ENCODE peak calls at places on chromosome X, in ten cellular contexts. W is CD4-positive, CD25-positive, alpha-beta regulatory T cell; C is MM.1S; B is GM23248; L is HCT116; E is stomach; R is CD8-positive, alpha-beta memory T cell; X is pancreas; G is ascending aorta; D is CD4-positive, alpha-beta T cell. T is an unnamed sample. For H3K9me3, the result is how much of the 10 kb centered on the place peaks cover.

GRCh38 chrX:421646-422325 is 35.1 kb upstream of the PPP2R3B start:
- DNase-seq in W (no peak), C (no peak), B (no peak), L (no peak), E (no peak), R (no peak), X (no peak), G (no peak), D (no peak), T (no peak)

GRCh38 chrX:135520022-135520552 is 373 bp upstream of the INTS6L start:
- DNase-seq in W (no peak), C (peak), B (peak), L (no peak), E (no peak), R (no peak), X (no peak), G (no peak), D (no peak), T (no peak)

GRCh38 chrX:39808471-39808917 is 289.3 kb downstream of the BCOR start:
- DNase-seq in W (no peak), C (no peak), B (peak), L (no peak), E (no peak), R (no peak), X (no peak), G (no peak), D (no peak), T (no peak)

GRCh38 chrX:84156831-84157230 is 31.2 kb downstream of the RPS6KA6 start:
- DNase-seq in W (no peak), C (no peak), B (peak), L (no peak), E (no peak), R (no peak), X (no peak), G (no peak), D (no peak), T (no peak)

GRCh38 chrX:23389196-23389792 is 54.6 kb downstream of the PTCHD1 start:
- DNase-seq in W (no peak), C (no peak), B (no peak), L (no peak), E (no peak), R (no peak), X (no peak), G (no peak), D (no peak), T (peak)

GRCh38 chrX:30301977-30302376 is 7.2 kb downstream of the NR0B1 start:
- DNase-seq in W (no peak), C (no peak), B (peak), L (no peak), E (no peak), R (no peak), X (no peak), G (no peak), D (no peak), T (peak)

GRCh38 chrX:24479924-24480722 is 15.0 kb downstream of the PDK3 start:
- DNase-seq in W (peak), C (peak), B (no peak), L (no peak), E (no peak), R (peak), X (no peak), G (no peak), D (peak), T (no peak)

GRCh38 chrX:38275615-38276014 is 51.7 kb downstream of the RPGR start:
- DNase-seq in W (no peak), C (no peak), B (peak), L (peak), E (no peak), R (no peak), X (no peak), G (no peak), D (no peak), T (no peak)

GRCh38 chrX:47976254-47977151 is 27.3 kb downstream of the ZNF182 start:
- DNase-seq in W (no peak), C (no peak), B (no peak), L (no peak), E (no peak), R (no peak), X (no peak), G (no peak), D (no peak), T (no peak)
- H3K9me3 ChIP-seq in W (half or more), C (under half), B (under half), L (under half), E (under half), R (under half), X (under half), G (half or more), D (half or more), T (half or more)

GRCh38 chrX:156005144-156005543 is 7.6 kb downstream of the IL9R start:
- DNase-seq in W (no peak), C (no peak), B (no peak), L (no peak), E (no peak), R (no peak), X (no peak), G (no peak), D (no peak), T (no peak)
- H3K9me3 ChIP-seq in W (under half), C (under half), B (under half), L (under half), E (under half), R (under half), X (under half), G (under half), D (under half), T (under half)

GRCh38 chrX:118941147-118941546 is 33.3 kb upstream of the LONRF3 start:
- DNase-seq in W (no peak), C (no peak), B (no peak), L (no peak), E (no peak), R (no peak), X (no peak), G (no peak), D (no peak), T (no peak)
- H3K9me3 ChIP-seq in W (under half), C (under half), B (under half), L (under half), E (under half), R (under half), X (under half), G (under half), D (under half), T (under half)

DNA sequence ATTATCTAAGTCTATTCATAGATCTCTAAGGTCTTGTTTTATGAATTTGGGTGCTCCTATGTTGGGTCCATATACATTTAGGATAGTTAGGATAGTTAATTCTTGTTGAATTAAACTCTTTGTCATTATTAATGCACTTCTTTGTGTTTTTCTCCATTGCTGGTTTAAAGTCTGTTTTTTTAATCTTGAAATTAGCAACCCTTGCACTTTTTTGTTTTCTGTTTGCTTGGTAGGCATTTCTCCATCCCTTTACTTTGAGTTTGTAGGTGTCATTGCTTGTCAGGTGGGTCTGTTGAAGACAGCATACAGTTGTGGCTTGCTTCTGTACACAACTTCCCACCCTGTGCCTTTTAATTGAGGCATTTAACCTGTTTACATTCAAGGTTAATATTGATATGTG is 434.8 kb downstream of the OPHN1 start:
- DNase-seq in W (no peak), C (no peak), B (no peak), L (no peak), E (no peak), R (no peak), X (no peak), G (no peak), D (no peak), T (no peak)
- H3K9me3 ChIP-seq in W (under half), C (under half), B (under half), L (under half), E (under half), R (under half), X (under half), G (under half), D (under half), T (under half)

GRCh38 chrX:154596290-154596929 is 11.5 kb downstream of the CTAG1A start:
- DNase-seq in W (no peak), C (no peak), B (peak), L (no peak), E (no peak), R (no peak), X (no peak), G (no peak), D (no peak), T (peak)

GRCh38 chrX:154597221-154597620 is 12.3 kb downstream of the CTAG1A start:
- DNase-seq in W (no peak), C (no peak), B (no peak), L (no peak), E (no peak), R (no peak), X (no peak), G (no peak), D (no peak), T (no peak)

GRCh38 chrX:154600962-154601374 is 16.0 kb downstream of the CTAG1A start:
- DNase-seq in W (no peak), C (no peak), B (peak), L (no peak), E (no peak), R (no peak), X (no peak), G (no peak), D (no peak), T (no peak)

GRCh38 chrX:154599531-154599930 is 14.6 kb downstream of the CTAG1A start:
- DNase-seq in W (no peak), C (no peak), B (no peak), L (no peak), E (no peak), R (no peak), X (no peak), G (no peak), D (no peak), T (no peak)

DNA sequence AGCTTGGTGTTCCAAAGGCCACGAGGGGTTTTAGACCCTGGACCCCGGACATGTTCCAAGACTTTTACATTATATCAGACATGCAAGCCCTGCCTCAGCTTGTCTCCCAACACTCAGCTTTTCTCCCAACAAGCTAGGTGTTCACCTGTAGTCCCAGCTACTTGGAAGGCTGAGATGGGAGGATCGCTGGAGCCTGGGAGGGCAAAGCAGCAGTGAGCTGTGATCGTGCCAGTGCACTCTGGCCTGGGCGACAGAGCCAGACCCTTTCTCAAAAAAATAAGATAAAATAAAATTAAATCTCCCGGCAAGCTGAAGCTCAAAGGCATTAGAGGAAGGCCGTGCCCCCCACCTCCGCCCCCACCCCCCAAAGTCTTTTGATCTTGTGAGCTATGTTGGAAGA is 13.7 kb downstream of the CTAG1A start:
- DNase-seq in W (no peak), C (no peak), B (no peak), L (no peak), E (no peak), R (no peak), X (no peak), G (no peak), D (no peak), T (no peak)
- H3K9me3 ChIP-seq in W (under half), C (under half), B (under half), L (under half), E (under half), R (under half), X (under half), G (under half), D (under half), T (under half)

GRCh38 chrX:53471346-53471745 is 37.2 kb upstream of the HSD17B10 start:
- DNase-seq in W (no peak), C (no peak), B (peak), L (no peak), E (no peak), R (no peak), X (no peak), G (no peak), D (no peak), T (no peak)
- H3K9me3 ChIP-seq in W (under half), C (under half), B (under half), L (under half), E (under half), R (under half), X (under half), G (under half), D (under half), T (under half)

GRCh38 chrX:1493877-1494510 is 41.3 kb upstream of the ASMTL start:
- DNase-seq in W (peak), C (peak), B (no peak), L (no peak), E (no peak), R (no peak), X (no peak), G (no peak), D (no peak), T (peak)

GRCh38 chrX:1492421-1493012 is 39.8 kb upstream of the ASMTL start:
- DNase-seq in W (peak), C (no peak), B (no peak), L (no peak), E (no peak), R (no peak), X (no peak), G (no peak), D (no peak), T (no peak)

GRCh38 chrX:1493317-1493856 is 40.7 kb upstream of the ASMTL start:
- DNase-seq in W (peak), C (no peak), B (no peak), L (no peak), E (no peak), R (peak), X (no peak), G (no peak), D (no peak), T (no peak)

GRCh38 chrX:1488745-1489144 is 36.0 kb upstream of the ASMTL start:
- DNase-seq in W (no peak), C (no peak), B (no peak), L (no peak), E (no peak), R (no peak), X (no peak), G (no peak), D (no peak), T (no peak)

DNA sequence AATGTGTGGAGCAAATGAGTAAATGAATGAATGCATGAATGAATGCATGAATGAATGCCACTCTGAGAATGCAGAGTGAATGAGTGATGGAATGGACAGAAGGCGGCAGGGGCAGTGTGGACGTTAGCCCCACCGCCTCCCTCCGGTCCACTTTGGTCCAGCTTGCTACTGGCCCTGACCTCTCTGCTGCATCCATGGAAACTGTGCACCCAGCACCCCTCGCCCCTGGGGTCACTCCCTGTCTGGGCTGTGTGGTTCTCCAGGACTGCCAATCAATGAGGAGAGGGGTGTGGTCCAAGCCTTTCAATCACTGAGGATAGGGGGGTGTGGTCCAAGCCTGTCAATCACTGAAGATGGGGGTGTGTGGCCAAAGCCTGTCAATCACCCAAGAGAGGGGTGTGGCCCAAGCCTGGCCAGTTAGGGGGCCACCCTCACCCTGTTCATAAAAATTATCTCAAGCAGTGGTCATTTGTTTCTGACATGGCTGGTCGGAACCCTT is 39.2 kb upstream of the ASMTL start:
- DNase-seq in W (peak), C (peak), B (peak), L (peak), E (no peak), R (peak), X (no peak), G (no peak), D (peak), T (peak)
- H3K9me3 ChIP-seq in W (under half), C (under half), B (under half), L (under half), E (under half), R (under half), X (under half), G (under half), D (under half), T (under half)

DNA sequence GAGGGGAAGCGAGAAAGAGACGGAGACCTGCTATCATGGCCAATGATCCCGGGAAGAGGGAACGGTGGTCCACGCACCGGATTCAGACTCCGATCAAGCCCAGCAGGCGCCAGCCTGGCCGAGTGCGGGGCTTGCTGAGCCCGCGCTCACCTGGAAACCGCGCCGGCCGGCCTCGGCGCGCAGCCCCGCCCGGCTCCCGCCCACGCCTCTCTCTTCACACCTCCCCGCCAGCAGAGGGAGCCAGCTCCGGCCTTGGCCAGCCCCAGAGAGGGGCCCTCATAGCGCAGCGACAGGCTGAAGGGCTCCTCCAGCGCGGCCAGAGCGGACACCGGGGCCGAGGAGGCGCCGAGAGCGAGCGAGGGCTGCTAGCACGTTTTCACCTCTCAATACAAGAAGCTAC is 36.8 kb upstream of the SPANXN2 start:
- DNase-seq in W (no peak), C (no peak), B (no peak), L (no peak), E (no peak), R (no peak), X (no peak), G (no peak), D (no peak), T (peak)
- H3K9me3 ChIP-seq in W (under half), C (under half), B (under half), L (under half), E (under half), R (under half), X (under half), G (under half), D (under half), T (under half)

DNA sequence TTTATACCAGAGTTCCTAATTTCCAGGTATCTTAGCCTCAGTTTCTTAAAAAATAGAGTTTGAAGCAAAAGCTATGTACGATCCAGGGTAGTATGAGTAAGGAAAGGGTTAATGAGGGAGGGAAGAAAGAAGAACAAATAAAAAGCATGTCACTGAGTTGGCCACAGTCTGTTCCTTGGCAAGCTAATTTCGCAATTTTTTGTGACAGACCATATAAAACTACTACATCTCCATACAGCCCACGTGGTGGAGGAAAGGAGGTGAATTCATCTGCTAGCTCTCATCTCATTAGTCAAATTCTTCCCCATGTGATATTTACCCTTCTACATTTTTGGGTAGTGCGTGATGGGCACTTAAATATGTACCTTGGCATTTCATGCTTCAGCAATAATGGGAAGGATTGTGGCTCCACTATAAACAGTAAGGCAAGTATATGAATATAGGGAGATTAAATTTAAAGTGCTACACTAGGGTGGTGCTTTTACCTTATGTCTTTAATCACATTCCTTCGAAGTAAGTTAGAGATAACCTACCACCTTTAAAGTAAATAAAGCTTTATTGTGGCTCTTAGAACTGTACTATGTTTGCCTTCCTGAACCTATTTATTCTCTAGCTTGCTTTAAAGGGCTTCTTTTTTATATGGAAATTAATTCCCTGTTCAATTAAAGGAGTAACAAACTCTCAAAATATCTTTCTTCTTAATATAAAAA is 102.1 kb upstream of the VAMP7 start:
- DNase-seq in W (no peak), C (no peak), B (no peak), L (no peak), E (no peak), R (no peak), X (no peak), G (no peak), D (no peak), T (no peak)
- H3K9me3 ChIP-seq in W (under half), C (under half), B (under half), L (under half), E (under half), R (under half), X (under half), G (under half), D (under half), T (under half)